ENCODE peak calls at places on chromosomes 5 and 9, in eight cellular contexts. D, B, H, G, J, Y, T and S are unnamed samples.

GRCh38 chr9:121566401-121567141 is 66.9 kb upstream of the GGTA1 start:
- DNase-seq in D (no peak), B (peak), H (peak), G (no peak), J (peak), Y (no peak), T (peak), S (peak)

GRCh38 chr5:63648376-63648775 is 313.9 kb downstream of the HTR1A start:
- DNase-seq in D (no peak), B (no peak), H (no peak), G (no peak), J (no peak), Y (no peak), T (no peak), S (no peak)

GRCh38 chr9:92983984-92984589 is 36.8 kb downstream of the FGD3 start:
- DNase-seq in D (peak), B (no peak), H (no peak), G (no peak), J (no peak), Y (peak), T (no peak), S (no peak)

GRCh38 chr9:104765138-104765537 is 1.2 kb downstream of the NIPSNAP3B start:
- DNase-seq in D (no peak), B (no peak), H (no peak), G (peak), J (no peak), Y (no peak), T (no peak), S (no peak)

GRCh38 chr5:68246802-68247201 is 31.2 kb downstream of the PIK3R1 start:
- DNase-seq in D (peak), B (no peak), H (no peak), G (no peak), J (no peak), Y (peak), T (no peak), S (no peak)

GRCh38 chr9:109244179-109245132 is 76.4 kb downstream of the EPB41L4B start:
- DNase-seq in D (peak), B (peak), H (peak), G (peak), J (peak), Y (peak), T (peak), S (peak)

GRCh38 chr9:80874276-80874675 is 815.1 kb downstream of the TLE1 start:
- DNase-seq in D (no peak), B (peak), H (peak), G (no peak), J (peak), Y (no peak), T (no peak), S (no peak)

GRCh38 chr5:64766105-64766504 is 2.4 kb downstream of the SREK1IP1 start:
- DNase-seq in D (no peak), B (peak), H (peak), G (no peak), J (no peak), Y (no peak), T (no peak), S (no peak)

GRCh38 chr9:13437898-13438297 is 158.4 kb upstream of the MPDZ start:
- DNase-seq in D (no peak), B (no peak), H (no peak), G (no peak), J (no peak), Y (no peak), T (no peak), S (no peak)

GRCh38 chr9:72203205-72203803 is 54.1 kb downstream of the GDA start:
- DNase-seq in D (peak), B (peak), H (peak), G (peak), J (no peak), Y (peak), T (no peak), S (no peak)

GRCh38 chr5:89729623-89730390 is 679.7 kb downstream of the CETN3 start:
- DNase-seq in D (no peak), B (peak), H (peak), G (peak), J (peak), Y (no peak), T (no peak), S (no peak)

GRCh38 chr5:30100148-30100547 is 1093.3 kb upstream of the CDH6 start:
- DNase-seq in D (no peak), B (peak), H (no peak), G (no peak), J (peak), Y (no peak), T (no peak), S (no peak)

GRCh38 chr5:163841-164240 is 27.5 kb upstream of the LRRC14B start:
- DNase-seq in D (no peak), B (no peak), H (no peak), G (no peak), J (no peak), Y (no peak), T (no peak), S (no peak)

GRCh38 chr5:44844744-44845143 is 36.0 kb downstream of the MRPS30 start:
- DNase-seq in D (no peak), B (no peak), H (no peak), G (no peak), J (no peak), Y (no peak), T (no peak), S (no peak)

GRCh38 chr5:44845777-44846176 is 37.0 kb downstream of the MRPS30 start:
- DNase-seq in D (no peak), B (no peak), H (no peak), G (no peak), J (no peak), Y (no peak), T (no peak), S (no peak)

GRCh38 chr5:44847453-44847852 is 38.7 kb downstream of the MRPS30 start:
- DNase-seq in D (no peak), B (no peak), H (no peak), G (no peak), J (no peak), Y (no peak), T (no peak), S (no peak)

GRCh38 chr5:44839018-44839681 is 30.4 kb downstream of the MRPS30 start:
- DNase-seq in D (no peak), B (no peak), H (no peak), G (no peak), J (no peak), Y (no peak), T (no peak), S (no peak)

GRCh38 chr5:44842491-44843282 is 33.9 kb downstream of the MRPS30 start:
- DNase-seq in D (no peak), B (no peak), H (no peak), G (no peak), J (no peak), Y (no peak), T (no peak), S (no peak)
- H3K27ac ChIP-seq in D (no peak), B (no peak), H (no peak), G (no peak), J (no peak), Y (no peak), T (no peak), S (no peak)

GRCh38 chr5:173311818-173312585 is 16.2 kb downstream of the STC2 start:
- DNase-seq in D (no peak), B (no peak), H (no peak), G (no peak), J (no peak), Y (no peak), T (no peak), S (no peak)

GRCh38 chr5:173312821-173313220 is 15.4 kb downstream of the STC2 start:
- DNase-seq in D (no peak), B (no peak), H (peak), G (no peak), J (no peak), Y (no peak), T (no peak), S (no peak)

GRCh38 chr5:173310296-173310769 is 17.9 kb downstream of the STC2 start:
- DNase-seq in D (no peak), B (no peak), H (no peak), G (no peak), J (no peak), Y (no peak), T (no peak), S (no peak)

GRCh38 chr5:173309731-173310130 is 18.5 kb downstream of the STC2 start:
- DNase-seq in D (no peak), B (no peak), H (no peak), G (no peak), J (no peak), Y (no peak), T (no peak), S (no peak)

GRCh38 chr5:173310861-173311515 is 17.2 kb downstream of the STC2 start:
- DNase-seq in D (no peak), B (peak), H (peak), G (no peak), J (no peak), Y (no peak), T (peak), S (no peak)
- H3K27ac ChIP-seq in D (no peak), B (peak), H (peak), G (no peak), J (no peak), Y (no peak), T (peak), S (peak)

GRCh38 chr5:150904479-150905311 is at the start of gene ZNF300:
- DNase-seq in D (no peak), B (peak), H (peak), G (no peak), J (peak), Y (no peak), T (peak), S (peak)

GRCh38 chr5:150901446-150901845 is 3.3 kb downstream of the ZNF300 start:
- DNase-seq in D (no peak), B (no peak), H (no peak), G (no peak), J (no peak), Y (no peak), T (no peak), S (no peak)

GRCh38 chr5:150905312-150905683 is 518 bp upstream of the ZNF300 start:
- DNase-seq in D (no peak), B (no peak), H (no peak), G (no peak), J (no peak), Y (no peak), T (no peak), S (no peak)
- H3K27ac ChIP-seq in D (no peak), B (peak), H (peak), G (no peak), J (peak), Y (no peak), T (peak), S (no peak)

DNA sequence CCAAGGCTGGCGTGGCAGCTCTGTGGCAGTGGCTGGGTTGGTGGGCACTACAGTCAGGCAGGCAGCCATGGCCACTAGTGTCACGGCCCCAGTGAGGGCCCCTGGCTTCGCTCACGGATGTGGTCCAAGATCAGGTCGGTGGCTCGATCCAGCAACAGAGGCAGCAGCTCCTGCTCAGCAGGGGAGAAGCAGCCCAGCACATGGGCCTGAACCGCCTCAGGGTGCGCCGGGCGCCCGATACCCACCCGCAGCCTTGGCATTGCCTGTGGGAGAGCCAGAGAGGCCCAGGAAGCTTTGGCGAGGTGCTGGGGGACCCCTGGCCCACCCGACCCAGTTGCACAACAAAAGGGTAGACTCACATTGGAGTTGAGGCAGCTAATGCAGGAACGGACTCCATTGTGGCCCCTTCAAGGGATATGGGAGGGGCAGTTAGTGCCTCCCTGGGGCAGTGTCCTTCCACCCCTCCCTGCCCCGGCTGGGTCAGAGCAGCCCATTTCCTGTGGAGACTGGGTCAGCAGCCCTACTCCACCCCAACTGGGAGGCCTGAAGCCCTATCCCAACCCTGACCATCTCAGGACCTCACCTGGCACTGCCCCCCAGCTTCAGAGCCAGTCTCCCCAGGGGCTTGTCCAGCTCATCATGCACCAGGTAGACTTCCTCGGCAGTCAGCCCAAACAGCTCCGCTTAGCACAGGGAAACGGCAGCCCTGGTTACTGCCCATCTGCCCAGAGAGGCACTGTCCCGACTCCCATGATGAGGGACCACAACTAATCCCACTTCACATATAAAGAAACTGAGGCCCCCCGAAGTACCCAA is 1.2 kb downstream of the PTRH1 start:
- DNase-seq in D (no peak), B (no peak), H (peak), G (no peak), J (no peak), Y (no peak), T (no peak), S (no peak)
- H3K27ac ChIP-seq in D (no peak), B (no peak), H (no peak), G (no peak), J (no peak), Y (no peak), T (no peak), S (no peak)

GRCh38 chr5:176996780-176997179 is 9.8 kb downstream of the UIMC1 start:
- DNase-seq in D (no peak), B (no peak), H (no peak), G (peak), J (peak), Y (no peak), T (no peak), S (no peak)
- H3K27ac ChIP-seq in D (no peak), B (no peak), H (peak), G (peak), J (no peak), Y (peak), T (no peak), S (no peak)

GRCh38 chr9:94967481-94967880 is 241.0 kb downstream of the AOPEP start:
- DNase-seq in D (no peak), B (no peak), H (no peak), G (no peak), J (no peak), Y (no peak), T (no peak), S (no peak)
- H3K27ac ChIP-seq in D (no peak), B (no peak), H (no peak), G (no peak), J (no peak), Y (no peak), T (no peak), S (no peak)

GRCh38 chr5:142248853-142249462 is 75.9 kb downstream of the SPRY4 start:
- DNase-seq in D (no peak), B (peak), H (peak), G (no peak), J (peak), Y (no peak), T (no peak), S (peak)
- H3K27ac ChIP-seq in D (no peak), B (no peak), H (no peak), G (no peak), J (no peak), Y (no peak), T (peak), S (no peak)

DNA sequence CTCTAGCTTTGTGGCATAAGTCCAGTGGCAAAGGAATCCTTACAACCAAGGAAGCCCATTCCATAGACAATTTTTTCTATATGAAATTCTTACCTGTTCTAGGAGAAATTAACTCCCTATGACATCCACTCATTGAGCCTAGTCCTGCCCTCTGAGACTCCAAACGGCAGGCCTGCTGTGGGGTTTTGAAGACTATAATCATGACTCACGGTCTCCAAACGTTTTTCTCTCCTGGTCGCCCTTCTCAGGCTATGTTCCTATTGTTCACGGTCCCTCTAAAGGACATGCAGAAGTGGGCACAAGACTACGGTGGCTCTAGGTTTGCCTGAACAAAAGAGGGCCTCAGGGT is 599 bp downstream of the EXOSC3 start:
- DNase-seq in D (no peak), B (no peak), H (peak), G (no peak), J (no peak), Y (no peak), T (no peak), S (no peak)
- H3K27ac ChIP-seq in D (peak), B (peak), H (peak), G (peak), J (peak), Y (peak), T (peak), S (peak)

GRCh38 chr9:124854822-124855221 is 1.6 kb downstream of the WDR38 start:
- DNase-seq in D (peak), B (no peak), H (no peak), G (no peak), J (no peak), Y (no peak), T (no peak), S (no peak)

GRCh38 chr9:124852829-124853531 is at the start of gene WDR38:
- DNase-seq in D (peak), B (peak), H (peak), G (peak), J (no peak), Y (peak), T (peak), S (no peak)

GRCh38 chr9:124853605-124854143 is 414 bp downstream of the WDR38 start:
- DNase-seq in D (peak), B (no peak), H (no peak), G (no peak), J (no peak), Y (no peak), T (no peak), S (no peak)

GRCh38 chr9:124855566-124855943 is 2.3 kb downstream of the WDR38 start:
- DNase-seq in D (no peak), B (no peak), H (no peak), G (no peak), J (no peak), Y (no peak), T (no peak), S (no peak)

DNA sequence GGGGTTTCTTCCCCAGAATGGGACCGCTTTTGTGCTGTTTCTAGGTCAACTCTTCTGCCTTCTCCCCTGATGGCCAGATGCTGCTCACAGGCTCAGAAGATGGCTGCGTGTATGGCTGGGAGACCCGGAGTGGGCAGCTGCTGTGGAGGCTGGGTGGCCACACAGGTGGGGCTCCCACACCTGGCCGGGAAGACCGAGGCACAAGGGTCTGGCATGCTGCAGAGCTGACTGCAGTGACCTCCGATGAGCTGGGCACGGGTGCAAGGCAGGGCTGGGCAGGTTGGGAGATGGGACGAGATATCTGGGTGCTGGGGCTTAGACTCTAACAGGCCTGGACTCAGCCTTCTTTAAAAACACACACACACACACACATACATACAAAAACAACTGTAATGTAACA is 901 bp downstream of the WDR38 start:
- DNase-seq in D (peak), B (no peak), H (no peak), G (no peak), J (no peak), Y (no peak), T (no peak), S (no peak)
- H3K27ac ChIP-seq in D (no peak), B (no peak), H (no peak), G (no peak), J (no peak), Y (no peak), T (peak), S (no peak)